ENCODE peak calls at places on chromosomes 5 and 9, in five cellular contexts. E is heart right ventricle; J is neural progenitor cell; X is effector memory CD4-positive, alpha-beta T cell; K is AG04450. L is an unnamed sample. For H3K9me3, the result is how much of the 10 kb centered on the place peaks cover.

GRCh38 chr9:70421272-70422180 is 7.1 kb upstream of the KLF9 start:
- DNase-seq in K (no peak), J (peak), E (no peak), X (peak), L (no peak)

GRCh38 chr9:3863686-3864085 is 337.9 kb upstream of the RFX3 start:
- DNase-seq in K (no peak), J (no peak), X (no peak), E (no peak), L (no peak)

GRCh38 chr9:91775011-91775707 is 174.9 kb downstream of the ROR2 start:
- DNase-seq in E (peak), X (peak), J (peak), K (peak), L (peak)

GRCh38 chr5:68171101-68171558 is 44.4 kb upstream of the PIK3R1 start:
- DNase-seq in J (peak), X (no peak), K (no peak), E (peak), L (peak)

GRCh38 chr5:63961598-63962161 is 565 bp downstream of the HTR1A start:
- DNase-seq in X (no peak), K (no peak), J (peak), E (no peak), L (no peak)

GRCh38 chr5:93883459-93883858 is 142.1 kb upstream of the POU5F2 start:
- DNase-seq in J (no peak), E (no peak), K (no peak), X (no peak), L (no peak)

GRCh38 chr5:103562453-103563157 is at the start of gene NUDT12:
- DNase-seq in K (peak), E (peak), J (peak), X (no peak), L (peak)

GRCh38 chr5:159163027-159163699 is 46.2 kb downstream of the RNF145 start:
- DNase-seq in K (peak), J (no peak), X (no peak), E (no peak), L (no peak)

GRCh38 chr9:1979815-1980367 is 35.3 kb upstream of the SMARCA2 start:
- DNase-seq in J (no peak), X (no peak), E (peak), K (no peak), L (peak)

GRCh38 chr5:143931389-143931984 is 119.5 kb downstream of the HMHB1 start:
- DNase-seq in E (no peak), J (peak), X (no peak), K (no peak), L (no peak)

GRCh38 chr5:127072861-127073846 is at the start of gene C5orf63:
- DNase-seq in E (peak), X (peak), J (no peak), K (no peak), L (peak)

GRCh38 chr5:32639943-32640342 is 54.6 kb downstream of the SUB1 start:
- DNase-seq in E (no peak), X (no peak), J (no peak), K (no peak), L (no peak)

GRCh38 chr5:10699987-10700386 is 61.0 kb downstream of the DAP start:
- DNase-seq in X (no peak), E (no peak), K (no peak), J (no peak), L (no peak)

GRCh38 chr5:43648499-43649124 is 45.6 kb downstream of the NNT start:
- DNase-seq in E (no peak), J (no peak), X (no peak), K (no peak), L (no peak)

GRCh38 chr9:120941046-120941770 is 14.6 kb upstream of the TRAF1 start:
- DNase-seq in J (no peak), X (no peak), E (no peak), K (no peak), L (no peak)

GRCh38 chr9:36154213-36154952 is 14.8 kb upstream of the CCIN start:
- DNase-seq in E (peak), K (no peak), J (no peak), X (no peak), L (peak)

GRCh38 chr9:112348257-112348992 is 15.0 kb upstream of the PTBP3 start:
- DNase-seq in E (peak), X (peak), K (no peak), J (peak), L (peak)

GRCh38 chr5:169740435-169740834 is 103.4 kb downstream of the DOCK2 start:
- DNase-seq in J (peak), K (no peak), X (no peak), E (no peak), L (no peak)

GRCh38 chr9:137480686-137481683 is 21.9 kb upstream of the NSMF start:
- DNase-seq in J (no peak), X (no peak), K (no peak), E (no peak), L (no peak)

GRCh38 chr9:85994191-85994590 is 53.2 kb downstream of the NAA35 start:
- DNase-seq in E (no peak), J (no peak), K (no peak), X (no peak), L (no peak)

GRCh38 chr5:136109453-136109852 is 23.2 kb upstream of the SMAD5 start:
- DNase-seq in J (no peak), E (no peak), K (no peak), X (no peak), L (no peak)

GRCh38 chr9:69745716-69746538 is 13.9 kb downstream of the PTAR1 start:
- DNase-seq in X (no peak), K (no peak), E (no peak), J (peak), L (no peak)

GRCh38 chr9:98210435-98210834 is 18.0 kb upstream of the CORO2A start:
- DNase-seq in E (no peak), X (no peak), K (no peak), J (no peak), L (no peak)

GRCh38 chr5:132387649-132388117 is 18.2 kb downstream of the SLC22A5 start:
- DNase-seq in X (no peak), J (no peak), K (peak), E (peak), L (peak)

GRCh38 chr9:106218427-106218826 is 524.1 kb downstream of the TMEM38B start:
- DNase-seq in J (no peak), X (no peak), E (no peak), K (no peak), L (no peak)

GRCh38 chr9:106220415-106220814 is 526.1 kb downstream of the TMEM38B start:
- DNase-seq in K (no peak), J (no peak), X (no peak), E (no peak), L (no peak)

GRCh38 chr9:106218854-106219253 is 524.5 kb downstream of the TMEM38B start:
- DNase-seq in E (no peak), X (no peak), K (no peak), J (no peak), L (no peak)
- H3K4me3 ChIP-seq in E (no peak), X (no peak), K (no peak), J (no peak), L (no peak)

DNA sequence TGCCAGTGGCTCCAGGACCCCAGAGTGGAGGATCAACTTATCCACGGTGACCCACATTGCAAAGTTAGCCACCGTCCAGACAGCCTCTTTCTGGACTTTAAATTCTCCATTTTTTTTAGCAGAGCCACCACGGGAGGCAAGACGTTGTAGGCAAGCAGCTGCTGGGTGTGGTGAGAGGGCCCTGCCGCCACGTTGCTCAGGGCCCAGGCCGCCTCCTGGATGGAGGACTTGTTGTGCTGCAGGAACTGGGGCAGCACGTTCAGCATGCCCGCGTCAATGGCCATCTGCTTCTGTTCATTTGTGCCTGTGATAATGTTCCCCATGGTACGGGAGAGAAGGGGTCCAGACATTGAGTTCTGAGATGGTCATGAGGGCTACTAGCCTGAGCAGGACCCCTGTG is 114.3 kb upstream of the POC5 start:
- DNase-seq in J (no peak), E (no peak), X (no peak), K (no peak), L (no peak)
- H3K9me3 ChIP-seq in J (under half), E (under half), X (under half), K (under half), L (under half)

GRCh38 chr9:124258765-124259272 is 1.1 kb downstream of the NEK6 start:
- DNase-seq in K (no peak), X (no peak), E (no peak), J (peak), L (no peak)

GRCh38 chr9:124260769-124261603 is 3.2 kb downstream of the NEK6 start:
- DNase-seq in X (no peak), J (no peak), K (no peak), E (no peak), L (no peak)

GRCh38 chr9:124257070-124257864 is 482 bp upstream of the NEK6 start:
- DNase-seq in K (no peak), X (no peak), E (no peak), J (peak), L (peak)

GRCh38 chr9:124257865-124258764 is at the start of gene NEK6:
- DNase-seq in E (peak), K (no peak), J (peak), X (peak), L (peak)

DNA sequence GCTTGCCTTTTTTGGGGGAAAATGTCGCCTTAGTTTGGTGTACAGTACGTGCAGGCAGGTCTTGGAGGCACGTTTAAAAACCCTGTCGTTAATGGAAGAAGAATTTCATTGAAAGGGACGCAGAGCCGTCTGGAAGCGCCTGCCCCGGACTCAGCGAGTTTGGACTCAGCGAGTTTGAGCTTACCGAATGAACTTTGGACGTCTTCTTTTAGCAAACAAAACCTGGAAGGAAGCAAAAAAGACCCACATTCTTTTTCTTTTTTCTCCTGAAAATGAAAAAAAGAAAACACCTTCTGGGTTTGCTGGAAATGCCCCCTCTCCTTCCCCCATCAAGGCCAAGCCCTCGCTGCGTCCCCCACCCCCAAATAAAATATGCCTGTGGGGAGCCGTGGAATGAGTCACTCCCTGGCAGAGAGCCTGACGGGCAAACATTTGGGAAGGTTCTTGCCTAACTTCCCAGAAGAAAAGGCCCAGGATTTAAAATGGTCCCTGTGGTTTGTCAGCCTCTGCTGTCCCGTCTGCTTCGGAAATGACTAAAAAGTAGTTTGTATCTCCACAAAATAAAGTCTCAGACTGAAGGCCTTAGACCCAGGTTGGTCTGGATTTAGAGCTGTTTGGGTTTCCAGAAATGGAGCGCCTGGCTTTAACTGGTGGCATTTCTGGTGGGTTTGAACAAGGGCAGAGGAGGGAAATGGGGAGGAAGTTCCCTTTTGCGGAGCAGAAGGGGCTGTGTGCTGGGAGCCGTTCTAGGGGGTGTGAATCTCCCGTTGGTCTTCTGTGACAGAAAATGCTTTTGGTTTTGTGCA is 1.7 kb downstream of the NEK6 start:
- DNase-seq in E (peak), K (no peak), X (no peak), J (peak), L (peak)
- H3K4me3 ChIP-seq in E (peak), K (peak), X (no peak), J (peak), L (peak)

DNA sequence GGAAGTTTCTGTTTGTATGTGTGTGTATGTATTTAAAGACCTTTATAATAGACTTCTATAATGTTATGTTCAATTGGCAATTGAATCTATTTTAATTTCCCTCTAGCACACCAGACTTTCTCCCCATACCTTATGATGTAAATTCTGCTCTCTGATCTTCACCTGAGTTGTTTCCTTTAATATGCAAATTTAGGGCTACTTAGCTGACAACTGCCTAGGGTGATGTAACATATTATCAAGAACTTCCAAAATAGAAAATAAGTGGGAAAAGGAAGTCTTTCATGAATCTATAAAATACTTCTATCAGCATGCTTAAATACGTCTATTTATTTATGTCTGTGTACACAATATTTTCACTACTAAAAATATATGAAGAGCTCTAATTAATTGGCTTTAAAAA is 923.5 kb upstream of the CDH10 start:
- DNase-seq in J (no peak), K (no peak), X (no peak), E (no peak), L (no peak)
- H3K9me3 ChIP-seq in J (under half), K (under half), X (under half), E (under half), L (under half)

DNA sequence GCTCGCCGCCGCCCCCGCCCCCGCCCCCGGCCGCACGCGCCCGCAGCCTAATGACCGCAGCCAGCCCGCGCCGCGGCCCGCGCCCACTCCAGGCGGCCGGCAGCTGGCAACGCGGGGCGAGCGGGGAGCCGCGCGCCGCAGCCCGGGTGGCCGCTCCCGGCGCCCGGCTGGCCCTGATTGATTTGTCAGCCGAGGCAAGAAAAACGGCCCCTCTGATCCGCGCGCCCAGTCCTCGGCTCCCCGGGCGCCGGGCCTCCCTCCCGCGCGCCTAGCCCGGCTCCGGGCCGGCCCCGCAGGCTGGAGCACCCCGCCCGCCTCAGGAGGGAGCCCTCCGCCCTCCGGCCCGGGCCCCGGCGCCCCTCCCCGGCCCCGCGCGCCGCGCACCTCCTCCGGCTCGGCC is 11.9 kb upstream of the LHX2 start:
- DNase-seq in E (no peak), J (peak), K (no peak), X (no peak), L (no peak)
- H3K4me3 ChIP-seq in E (no peak), J (peak), K (no peak), X (no peak), L (no peak)

DNA sequence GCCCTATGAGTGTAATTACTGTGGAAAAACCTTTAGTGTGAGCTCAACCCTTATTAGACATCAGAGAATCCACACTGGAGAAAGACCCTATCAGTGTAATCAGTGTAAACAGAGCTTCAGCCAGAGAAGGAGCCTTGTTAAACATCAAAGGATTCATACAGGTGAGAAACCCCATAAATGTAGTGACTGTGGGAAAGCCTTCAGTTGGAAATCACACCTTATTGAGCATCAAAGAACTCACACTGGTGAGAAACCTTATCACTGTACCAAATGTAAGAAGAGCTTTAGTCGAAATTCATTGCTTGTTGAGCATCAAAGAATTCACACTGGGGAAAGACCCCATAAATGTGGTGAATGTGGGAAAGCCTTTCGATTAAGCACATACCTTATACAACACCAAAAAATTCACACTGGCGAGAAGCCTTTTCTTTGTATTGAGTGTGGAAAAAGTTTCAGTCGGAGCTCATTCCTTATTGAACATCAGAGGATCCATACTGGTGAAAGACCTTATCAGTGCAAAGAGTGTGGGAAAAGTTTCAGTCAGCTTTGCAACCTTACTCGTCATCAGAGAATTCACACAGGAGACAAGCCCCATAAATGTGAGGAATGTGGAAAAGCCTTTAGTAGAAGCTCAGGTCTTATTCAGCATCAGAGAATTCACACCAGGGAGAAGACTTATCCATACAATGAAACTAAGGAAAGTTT is 9.9 kb downstream of the ZNF189 start:
- DNase-seq in K (no peak), J (no peak), E (no peak), X (no peak), L (no peak)
- H3K9me3 ChIP-seq in K (under half), J (half or more), E (half or more), X (under half), L (half or more)

L was measured in lower lobe of right lung.